ENCODE peak calls at places on chromosomes 11 and 22, in five cellular contexts. V is tibial nerve, X is upper lobe of left lung, U is lower leg skin, Z is uterus. G is an unnamed sample.

GRCh38 chr11:84339796-84340195 is 1053.6 kb upstream of the CCDC90B start:
- DNase-seq in V (no peak), X (no peak), U (no peak), Z (no peak), G (no peak)

GRCh38 chr11:19664896-19665548 is 47.6 kb upstream of the NAV2 start:
- DNase-seq in V (no peak), X (peak; percentile 60), U (no peak), Z (no peak), G (no peak)

GRCh38 chr11:66113132-66113856 is 43.2 kb downstream of the PACS1 start:
- DNase-seq in V (no peak), X (no peak), U (no peak), Z (no peak), G (no peak)

GRCh38 chr11:122863704-122864326 is 18.7 kb upstream of the JHY start:
- DNase-seq in V (peak; percentile 75), X (no peak), U (no peak), Z (peak; percentile 33), G (peak; percentile 69)

GRCh38 chr11:37978647-37979046 is 1380.6 kb upstream of the RAG2 start:
- DNase-seq in V (no peak), X (no peak), U (no peak), Z (no peak), G (no peak)

GRCh38 chr11:12853652-12854296 is 155.3 kb upstream of the RASSF10 start:
- DNase-seq in V (peak; percentile 41), X (peak; percentile 30), U (peak; percentile 44), Z (peak; percentile 71), G (peak; percentile 50)

GRCh38 chr11:100240051-100240450 is 447.0 kb upstream of the ARHGAP42 start:
- DNase-seq in V (no peak), X (no peak), U (no peak), Z (no peak), G (no peak)

GRCh38 chr22:36795633-36796032 is 19.7 kb upstream of the IFT27 start:
- DNase-seq in V (no peak), X (no peak), U (no peak), Z (no peak), G (no peak)

GRCh38 chr11:79472736-79473536 is 32.1 kb upstream of the TENM4 start:
- DNase-seq in V (no peak), X (no peak), U (no peak), Z (no peak), G (no peak)

GRCh38 chr11:13668957-13669521 is 571 bp downstream of the FAR1 start:
- DNase-seq in V (peak; percentile 14), X (peak; percentile 55), U (no peak), Z (no peak), G (peak; percentile 49)

GRCh38 chr11:123438191-123438627 is 8.1 kb downstream of the GRAMD1B start:
- DNase-seq in V (no peak), X (no peak), U (no peak), Z (no peak), G (no peak)

GRCh38 chr11:107929611-107930200 is 1.5 kb downstream of the RAB39A start:
- DNase-seq in V (no peak), X (no peak), U (no peak), Z (no peak), G (no peak)

GRCh38 chr22:49189871-49190270 is 637.8 kb downstream of the BRD1 start:
- DNase-seq in V (no peak), X (no peak), U (no peak), Z (no peak), G (no peak)

GRCh38 chr11:13972958-13973357 is 10.4 kb downstream of the SPON1 start:
- DNase-seq in V (no peak), X (no peak), U (no peak), Z (no peak), G (no peak)

GRCh38 chr11:44598831-44599230 is 33.4 kb downstream of the CD82 start:
- DNase-seq in V (no peak), X (no peak), U (no peak), Z (no peak), G (no peak)

GRCh38 chr11:848988-849824 is 6.6 kb downstream of the TSPAN4 start:
- DNase-seq in V (no peak), X (no peak), U (no peak), Z (no peak), G (no peak)

GRCh38 chr22:48438791-48439559 is 1388.7 kb downstream of the BRD1 start:
- DNase-seq in V (no peak), X (no peak), U (no peak), Z (no peak), G (no peak)

GRCh38 chr11:68033708-68034045 is 3.2 kb downstream of the NDUFS8 start:
- DNase-seq in V (no peak), X (peak; percentile 52), U (no peak), Z (no peak), G (peak; percentile 88)

GRCh38 chr11:26778000-26778757 is 56.3 kb upstream of the SLC5A12 start:
- DNase-seq in V (no peak), X (no peak), U (no peak), Z (peak; percentile 17), G (no peak)

GRCh38 chr11:57566564-57567209 is 785 bp downstream of the UBE2L6 start:
- DNase-seq in V (no peak), X (no peak), U (no peak), Z (no peak), G (no peak)

GRCh38 chr11:57560146-57560545 is 7.3 kb downstream of the UBE2L6 start:
- DNase-seq in V (no peak), X (no peak), U (no peak), Z (no peak), G (no peak)

GRCh38 chr11:57566035-57566504 is 1.4 kb downstream of the UBE2L6 start:
- DNase-seq in V (peak; percentile 39), X (peak; percentile 67), U (peak; percentile 26), Z (peak; percentile 38), G (no peak)

GRCh38 chr11:57567210-57567511 is 311 bp downstream of the UBE2L6 start:
- DNase-seq in V (peak; percentile 9), X (peak; percentile 23), U (no peak), Z (peak; percentile 39), G (no peak)

DNA sequence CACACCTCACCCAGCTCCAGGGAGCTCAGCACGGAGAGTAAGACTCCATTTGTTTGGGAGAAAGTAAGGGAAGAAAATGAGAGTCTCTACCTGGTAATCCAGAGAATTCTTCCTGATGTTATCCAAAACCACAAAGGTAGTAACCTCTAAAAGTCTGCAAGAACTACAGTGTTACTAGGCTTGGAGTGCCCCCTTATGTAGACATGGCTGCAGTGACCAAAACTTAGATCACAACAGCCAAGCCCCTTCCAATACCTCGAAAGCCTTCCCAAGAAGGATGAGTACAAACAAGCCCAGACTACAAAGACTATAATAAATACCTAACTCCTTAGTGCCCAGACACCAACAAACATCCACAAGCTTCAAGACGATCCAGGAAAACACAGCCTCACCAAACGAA is 4.9 kb downstream of the UBE2L6 start:
- DNase-seq in V (no peak), X (no peak), U (no peak), Z (no peak), G (no peak)
- TF ChIP-seq CTCF in V (no peak), X (no peak), U (no peak), Z (no peak), G (no peak)

GRCh38 chr22:21100149-21101032 is 54.6 kb downstream of the LRRC74B start:
- DNase-seq in V (no peak), X (no peak), U (no peak), Z (no peak), G (no peak)
- TF ChIP-seq POLR2A in V (no peak), X (no peak), U (no peak), Z (no peak), G (no peak)

DNA sequence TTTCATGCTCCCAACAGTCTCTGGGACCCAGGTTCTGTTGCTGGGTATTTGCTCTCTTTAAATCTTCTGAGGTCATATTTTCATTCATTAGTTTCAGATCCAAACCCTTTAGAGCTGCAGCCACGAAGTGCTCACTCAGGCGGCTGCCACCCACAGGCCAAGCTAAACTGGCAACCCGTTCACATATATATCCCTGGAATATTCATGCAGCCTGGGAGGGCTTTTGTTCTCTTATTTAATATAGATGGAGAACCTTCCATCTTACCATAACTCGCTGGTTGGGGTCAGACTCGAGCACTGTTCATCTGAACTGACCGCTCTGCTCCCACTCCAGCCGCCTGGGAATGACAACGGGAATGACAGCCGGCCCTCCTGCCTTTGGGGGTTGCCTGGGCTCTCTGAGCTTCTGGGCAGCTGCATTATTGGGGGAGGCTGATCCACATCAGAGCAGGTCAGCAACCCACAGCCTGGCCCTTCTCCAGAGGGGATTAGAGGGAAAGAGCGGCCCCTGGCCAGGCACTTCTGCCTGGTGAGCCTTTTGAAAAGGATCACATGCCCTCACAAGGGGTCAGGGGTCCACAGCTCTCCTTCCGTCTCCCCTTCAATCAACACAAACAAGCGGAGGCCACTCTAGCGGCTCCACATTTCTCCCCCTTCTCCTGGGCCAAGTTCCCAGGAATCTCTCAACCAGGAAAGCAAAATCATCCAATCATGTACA is 11.9 kb downstream of the TMEM184B start:
- DNase-seq in V (no peak), X (no peak), U (no peak), Z (no peak), G (no peak)
- TF ChIP-seq CTCF in V (no peak), X (no peak), U (no peak), Z (no peak), G (no peak)

GRCh38 chr22:30289980-30290313 is 642 bp upstream of the CASTOR1 start:
- DNase-seq in V (no peak), X (no peak), U (no peak), Z (no peak), G (no peak)

GRCh38 chr22:30288414-30289125 is 735 bp downstream of the CASTOR1 start:
- DNase-seq in V (no peak), X (no peak), U (no peak), Z (no peak), G (no peak)

GRCh38 chr22:30290318-30290678 is 993 bp upstream of the CASTOR1 start:
- DNase-seq in V (no peak), X (peak; percentile 46), U (no peak), Z (peak; percentile 54), G (no peak)

GRCh38 chr22:30290679-30291333 is 1.5 kb upstream of the CASTOR1 start:
- DNase-seq in V (peak; percentile 90), X (peak; percentile 94), U (peak; percentile 88), Z (peak; percentile 90), G (peak; percentile 95)

DNA sequence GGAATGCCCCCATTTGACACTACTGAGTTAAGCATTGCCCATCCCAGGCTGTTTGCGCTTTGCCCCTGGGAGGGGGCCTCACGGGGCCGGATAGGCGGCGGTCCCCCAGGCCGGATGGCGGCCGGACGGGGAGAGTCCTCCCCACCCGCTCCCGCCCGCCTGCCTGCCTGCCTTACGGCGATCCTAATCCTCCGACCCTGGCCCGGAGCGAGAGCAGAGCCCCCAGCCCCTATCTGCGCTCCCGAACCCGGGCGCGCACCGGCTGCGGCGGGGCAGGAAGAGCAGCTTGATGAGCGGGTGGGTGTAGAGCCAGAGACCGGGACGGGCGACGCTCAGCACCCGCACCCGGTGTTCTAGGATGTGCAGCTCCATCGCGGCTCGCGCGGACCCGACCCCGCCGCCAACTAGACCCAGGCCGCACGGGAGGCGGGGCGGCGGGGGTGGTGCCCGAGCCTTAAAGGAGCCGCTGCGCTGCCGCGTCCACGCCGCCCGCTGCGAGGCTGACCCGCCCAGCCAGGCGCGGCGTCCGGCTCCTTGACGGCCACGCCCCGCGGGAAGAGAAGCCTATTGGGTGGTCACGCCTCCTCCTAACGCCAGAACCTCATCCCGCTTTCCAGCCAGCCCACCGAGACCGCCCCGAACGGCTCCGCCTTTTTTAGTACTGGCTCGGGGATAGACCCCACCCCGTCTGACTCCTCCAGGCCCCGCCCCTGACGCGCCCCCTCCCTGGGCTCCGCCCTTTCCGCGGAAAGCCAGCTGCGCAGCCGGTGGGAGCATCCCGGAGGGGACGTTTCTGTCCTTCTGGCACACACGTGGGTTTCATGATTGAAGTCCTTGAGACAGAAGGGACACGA is at the start of gene CASTOR1:
- DNase-seq in V (peak; percentile 97), X (peak; percentile 99), U (peak; percentile 99), Z (peak; percentile 99), G (peak; percentile 98)
- TF ChIP-seq POLR2A in V (peak; percentile 63), X (peak; percentile 93), U (no peak), Z (peak; percentile 79), G (peak; percentile 57)

GRCh38 chr11:70735976-70736375 is 337.6 kb downstream of the CTTN start:
- DNase-seq in V (no peak), X (no peak), U (no peak), Z (no peak), G (no peak)
- TF ChIP-seq CTCF in V (no peak), X (no peak), U (no peak), Z (no peak), G (no peak)

G was measured in adrenal gland.